ENCODE peak calls at places on chromosome 9, in seven cellular contexts. U, Y, Q, P, Z, J and W are unnamed samples.

GRCh38 chr9:36308281-36308680 is 50.0 kb upstream of the GNE start:
- DNase-seq in U (no peak), Y (no peak), Q (no peak), P (no peak), Z (no peak), J (no peak), W (no peak)

GRCh38 chr9:135706288-135706687 is 4.3 kb downstream of the KCNT1 start:
- DNase-seq in U (no peak), Y (no peak), Q (no peak), P (no peak), Z (no peak), J (no peak), W (no peak)

GRCh38 chr9:5818424-5819142 is 14.3 kb downstream of the ERMP1 start:
- DNase-seq in U (no peak), Y (no peak), Q (no peak), P (no peak), Z (no peak), J (no peak), W (no peak)

GRCh38 chr9:83965350-83966208 is 14.4 kb downstream of the HNRNPK start:
- DNase-seq in U (peak; percentile 37), Y (no peak), Q (no peak), P (no peak), Z (no peak), J (no peak), W (no peak)

GRCh38 chr9:110427497-110428104 is 89.9 kb upstream of the TXNDC8 start:
- DNase-seq in U (peak; percentile 46), Y (no peak), Q (peak; percentile 23), P (peak; percentile 50), Z (peak; percentile 77), J (no peak), W (no peak)

GRCh38 chr9:38362912-38363588 is 29.5 kb upstream of the ALDH1B1 start:
- DNase-seq in U (peak; percentile 86), Y (no peak), Q (no peak), P (peak; percentile 70), Z (no peak), J (no peak), W (no peak)

GRCh38 chr9:94097788-94098413 is 13.6 kb downstream of the PTPDC1 start:
- DNase-seq in U (peak; percentile 95), Y (peak; percentile 60), Q (no peak), P (no peak), Z (no peak), J (peak; percentile 50), W (no peak)

GRCh38 chr9:29230931-29231330 is 1657.7 kb upstream of the C9orf72 start:
- DNase-seq in U (no peak), Y (no peak), Q (no peak), P (no peak), Z (no peak), J (no peak), W (no peak)

GRCh38 chr9:107751522-107752235 is 262.1 kb upstream of the KLF4 start:
- DNase-seq in U (peak; percentile 42), Y (peak; percentile 56), Q (no peak), P (no peak), Z (no peak), J (no peak), W (no peak)

GRCh38 chr9:105157178-105157583 is 87.3 kb upstream of the SLC44A1 start:
- DNase-seq in U (peak; percentile 90), Y (peak; percentile 41), Q (no peak), P (peak; percentile 79), Z (peak; percentile 32), J (peak; percentile 70), W (no peak)

GRCh38 chr9:95336281-95336680 is 18.8 kb upstream of the FANCC start:
- DNase-seq in U (peak; percentile 30), Y (no peak), Q (no peak), P (no peak), Z (peak; percentile 59), J (no peak), W (no peak)